ENCODE peak calls at places on chromosomes 6 and 20, in seven cellular contexts. A is iPS-NIHi11; L is tibial artery; B is AG20443; W is pons; G is stimulated activated CD4-positive, alpha-beta T cell treated with anti-CD3 and anti-CD28 coated beads, Interleukin-4, amount 100 ng/mL, for 48 hours; S is globus pallidus. K is an unnamed sample.

GRCh38 chr6:144195671-144196070 is 45.4 kb downstream of the STX11 start:
- DNase-seq in B (no peak), W (no peak), L (no peak), G (no peak), A (no peak), S (no peak), K (no peak)

GRCh38 chr6:143295904-143296303 is 154.6 kb downstream of the ADAT2 start:
- DNase-seq in W (no peak), L (no peak), B (no peak), G (no peak), A (no peak), S (no peak), K (no peak)

GRCh38 chr20:47713941-47714450 is 71.3 kb downstream of the SULF2 start:
- DNase-seq in G (no peak), A (no peak), L (peak), W (no peak), S (no peak), B (peak), K (no peak)

GRCh38 chr6:163759542-163759941 is 345.0 kb downstream of the QKI start:
- DNase-seq in G (no peak), A (no peak), B (peak), L (no peak), S (no peak), W (no peak), K (no peak)

GRCh38 chr20:44948513-44948912 is 11.7 kb downstream of the TOMM34 start:
- DNase-seq in G (no peak), S (no peak), A (no peak), L (no peak), B (no peak), W (no peak), K (no peak)

GRCh38 chr6:10521104-10521808 is at the start of gene GCNT2:
- DNase-seq in W (no peak), A (peak), L (no peak), G (no peak), S (no peak), B (no peak), K (peak)

GRCh38 chr6:157227202-157228166 is 95.8 kb downstream of the TMEM242 start:
- DNase-seq in L (no peak), A (no peak), G (no peak), B (peak), S (no peak), W (no peak), K (peak)

GRCh38 chr6:167137881-167138280 is 15.0 kb downstream of the CCR6 start:
- DNase-seq in L (no peak), G (no peak), W (no peak), A (no peak), B (no peak), S (no peak), K (no peak)

GRCh38 chr6:168132531-168133184 is 53.6 kb upstream of the FRMD1 start:
- DNase-seq in W (peak), A (peak), S (peak), G (no peak), L (peak), B (peak), K (peak)

GRCh38 chr20:50265245-50265946 is 74.8 kb downstream of the CEBPB start:
- DNase-seq in W (no peak), S (no peak), L (no peak), G (no peak), A (no peak), B (no peak), K (no peak)

GRCh38 chr6:28371706-28372451 is 22.1 kb downstream of the ZKSCAN3 start:
- DNase-seq in B (no peak), G (no peak), L (no peak), S (no peak), A (no peak), W (no peak), K (no peak)

GRCh38 chr6:107144014-107144413 is 28.7 kb upstream of the BEND3 start:
- DNase-seq in W (no peak), B (no peak), A (no peak), S (no peak), L (no peak), G (no peak), K (no peak)

GRCh38 chr6:67629268-67629667 is 1005.8 kb upstream of the ADGRB3 start:
- DNase-seq in L (no peak), W (no peak), S (no peak), A (no peak), B (no peak), G (no peak), K (no peak)

GRCh38 chr6:9623228-9623832 is 791.5 kb downstream of the TFAP2A start:
- DNase-seq in A (no peak), L (no peak), S (no peak), W (no peak), B (no peak), G (no peak), K (no peak)

GRCh38 chr20:2006452-2007381 is 12.9 kb upstream of the PDYN start:
- DNase-seq in L (no peak), S (peak), A (peak), W (no peak), G (peak), B (peak), K (peak)

GRCh38 chr20:47926731-47927130 is 141.4 kb upstream of the SULF2 start:
- DNase-seq in S (no peak), A (no peak), L (no peak), B (no peak), W (no peak), G (no peak), K (no peak)

GRCh38 chr6:20153194-20153593 is 59.1 kb downstream of the MBOAT1 start:
- DNase-seq in L (no peak), A (peak), S (no peak), G (no peak), B (no peak), W (no peak), K (no peak)

GRCh38 chr6:166786704-166787293 is 159.7 kb upstream of the RPS6KA2 start:
- DNase-seq in L (no peak), A (peak), G (peak), S (peak), W (peak), B (peak), K (peak)

GRCh38 chr20:3477861-3478544 is 7.2 kb downstream of the ATRN start:
- DNase-seq in L (no peak), A (no peak), B (no peak), G (no peak), W (no peak), S (no peak), K (no peak)

GRCh38 chr6:155493694-155494143 is 38.1 kb upstream of the NOX3 start:
- DNase-seq in B (peak), W (no peak), G (peak), L (peak), S (no peak), A (peak), K (peak)

GRCh38 chr6:38283734-38284362 is 355.9 kb downstream of the BTBD9 start:
- DNase-seq in W (no peak), L (no peak), S (no peak), A (no peak), B (no peak), G (no peak), K (no peak)

GRCh38 chr6:44054635-44055559 is 72.4 kb downstream of the MRPL14 start:
- DNase-seq in G (no peak), B (peak), S (no peak), L (no peak), W (no peak), A (no peak), K (no peak)

GRCh38 chr20:50617022-50617421 is 74.3 kb downstream of the RIPOR3 start:
- DNase-seq in S (no peak), G (no peak), L (no peak), B (no peak), W (no peak), A (no peak), K (no peak)

GRCh38 chr6:54987906-54988305 is 141.3 kb downstream of the FAM83B start:
- DNase-seq in A (no peak), G (no peak), W (no peak), B (no peak), L (no peak), S (no peak), K (no peak)

GRCh38 chr6:33975631-33976424 is 170.1 kb downstream of the GRM4 start:
- DNase-seq in L (no peak), G (no peak), A (peak), W (no peak), B (peak), S (no peak), K (peak)

GRCh38 chr6:7270320-7271204 is 42.4 kb downstream of the SSR1 start:
- DNase-seq in B (no peak), S (no peak), G (no peak), A (no peak), W (no peak), L (no peak), K (no peak)

GRCh38 chr6:26243132-26243531 is 121.9 kb upstream of the BTN3A2 start:
- DNase-seq in G (no peak), A (no peak), L (no peak), B (no peak), S (no peak), W (no peak), K (peak)

GRCh38 chr20:36415475-36416002 is 109.4 kb downstream of the DLGAP4 start:
- DNase-seq in A (no peak), B (no peak), G (no peak), L (no peak), S (no peak), W (no peak), K (no peak)

K was measured in islet precursor cell.